ENCODE peak calls at places on chromosome 5, in ten cellular contexts. G is cortex of kidney; A is A549; Z is NCI-H1092; H is GM03348; M is activated CD8-positive, alpha-beta memory T cell treated with anti-CD3 and anti-CD28 coated beads, Interleukin-2, amount 50 U/mL, for 4 hours; U is OCI-LY7; I is CD4-positive, CD25-positive, alpha-beta regulatory T cell; V is KG1; D is germinal center. Q is an unnamed sample.

GRCh38 chr5:17219006-17219422 is 1.6 kb downstream of the BASP1 start:
- DNase-seq in G (no peak), A (peak), Z (no peak), H (peak), M (no peak), U (peak), I (no peak), V (no peak), D (peak), Q (no peak)

GRCh38 chr5:83492331-83492730 is 20.8 kb downstream of the VCAN start:
- DNase-seq in G (no peak), A (peak), Z (no peak), H (no peak), M (no peak), U (no peak), I (no peak), V (no peak), D (no peak), Q (no peak)

GRCh38 chr5:103475629-103476240 is 86.9 kb downstream of the NUDT12 start:
- DNase-seq in G (no peak), A (peak), Z (peak), H (peak), M (no peak), U (peak), I (peak), V (peak), D (peak), Q (peak)

GRCh38 chr5:171946382-171946781 is 60.1 kb downstream of the FBXW11 start:
- DNase-seq in G (no peak), A (no peak), Z (no peak), H (no peak), M (no peak), U (no peak), I (no peak), V (no peak), D (no peak), Q (no peak)

GRCh38 chr5:147081256-147081872 is 153.5 kb upstream of the STK32A start:
- DNase-seq in G (no peak), A (no peak), Z (no peak), H (no peak), M (no peak), U (no peak), I (no peak), V (no peak), D (no peak), Q (no peak)

GRCh38 chr5:141879941-141880738 is 1.9 kb upstream of the PCDH1 start:
- DNase-seq in G (no peak), A (no peak), Z (no peak), H (no peak), M (no peak), U (peak), I (no peak), V (no peak), D (no peak), Q (no peak)

GRCh38 chr5:55218966-55219365 is 8.1 kb downstream of the MCIDAS start:
- DNase-seq in G (no peak), A (no peak), Z (no peak), H (no peak), M (no peak), U (no peak), I (no peak), V (no peak), D (no peak), Q (no peak)

GRCh38 chr5:98109561-98110006 is 663.9 kb upstream of the RGMB start:
- DNase-seq in G (no peak), A (no peak), Z (no peak), H (peak), M (no peak), U (no peak), I (no peak), V (no peak), D (no peak), Q (no peak)

GRCh38 chr5:91651704-91652103 is 268.6 kb upstream of the ARRDC3 start:
- DNase-seq in G (no peak), A (peak), Z (no peak), H (no peak), M (no peak), U (no peak), I (no peak), V (no peak), D (no peak), Q (no peak)

GRCh38 chr5:39755986-39756385 is 331.2 kb upstream of the DAB2 start:
- DNase-seq in G (no peak), A (peak), Z (no peak), H (peak), M (no peak), U (no peak), I (no peak), V (no peak), D (no peak), Q (no peak)

GRCh38 chr5:133707629-133708028 is 95.3 kb upstream of the FSTL4 start:
- DNase-seq in G (no peak), A (no peak), Z (no peak), H (no peak), M (no peak), U (no peak), I (no peak), V (no peak), D (no peak), Q (no peak)

GRCh38 chr5:59037041-59037440 is 454.2 kb downstream of the RAB3C start:
- DNase-seq in G (no peak), A (no peak), Z (no peak), H (no peak), M (no peak), U (no peak), I (no peak), V (no peak), D (no peak), Q (no peak)

GRCh38 chr5:129361441-129362025 is 98.6 kb upstream of the ADAMTS19 start:
- DNase-seq in G (no peak), A (peak), Z (no peak), H (peak), M (no peak), U (peak), I (no peak), V (no peak), D (no peak), Q (peak)

GRCh38 chr5:666816-667498 is 26.2 kb downstream of the TPPP start:
- DNase-seq in G (no peak), A (no peak), Z (no peak), H (no peak), M (no peak), U (no peak), I (no peak), V (no peak), D (no peak), Q (no peak)

GRCh38 chr5:143509758-143510221 is 106.3 kb upstream of the NR3C1 start:
- DNase-seq in G (no peak), A (no peak), Z (no peak), H (no peak), M (no peak), U (no peak), I (peak), V (no peak), D (no peak), Q (peak)

GRCh38 chr5:163756170-163756569 is 250.8 kb downstream of the MAT2B start:
- DNase-seq in G (no peak), A (no peak), Z (no peak), H (no peak), M (no peak), U (no peak), I (no peak), V (no peak), D (no peak), Q (no peak)

GRCh38 chr5:82635561-82636288 is 357.6 kb upstream of the RPS23 start:
- DNase-seq in G (no peak), A (peak), Z (no peak), H (peak), M (no peak), U (no peak), I (no peak), V (no peak), D (no peak), Q (no peak)

GRCh38 chr5:170393235-170393634 is 4.1 kb upstream of the KCNMB1 start:
- DNase-seq in G (no peak), A (no peak), Z (no peak), H (no peak), M (peak), U (no peak), I (peak), V (no peak), D (peak), Q (peak)

GRCh38 chr5:485943-486491 is 38.2 kb downstream of the SLC9A3 start:
- DNase-seq in G (no peak), A (no peak), Z (no peak), H (no peak), M (no peak), U (no peak), I (peak), V (no peak), D (no peak), Q (no peak)

GRCh38 chr5:38601133-38601842 is 44.8 kb upstream of the LIFR start:
- DNase-seq in G (no peak), A (no peak), Z (no peak), H (no peak), M (no peak), U (no peak), I (no peak), V (no peak), D (no peak), Q (no peak)

GRCh38 chr5:75616286-75616810 is 5.1 kb downstream of the ANKDD1B start:
- DNase-seq in G (no peak), A (no peak), Z (no peak), H (no peak), M (no peak), U (no peak), I (no peak), V (no peak), D (no peak), Q (no peak)

GRCh38 chr5:138635268-138635667 is 60.1 kb upstream of the HSPA9 start:
- DNase-seq in G (no peak), A (no peak), Z (no peak), H (peak), M (no peak), U (no peak), I (no peak), V (no peak), D (no peak), Q (no peak)

GRCh38 chr5:14029185-14029584 is 84.7 kb upstream of the DNAH5 start:
- DNase-seq in G (no peak), A (no peak), Z (no peak), H (no peak), M (no peak), U (no peak), I (no peak), V (no peak), D (no peak), Q (no peak)

GRCh38 chr5:115414406-115415142 is 118.1 kb upstream of the CCDC112 start:
- DNase-seq in G (no peak), A (no peak), Z (no peak), H (peak), M (no peak), U (no peak), I (no peak), V (no peak), D (no peak), Q (no peak)

GRCh38 chr5:54651482-54652076 is 134.0 kb downstream of the SNX18 start:
- DNase-seq in G (no peak), A (no peak), Z (peak), H (no peak), M (no peak), U (no peak), I (no peak), V (no peak), D (no peak), Q (no peak)

GRCh38 chr5:138093036-138093435 is 9.2 kb downstream of the WNT8A start:
- DNase-seq in G (no peak), A (no peak), Z (no peak), H (no peak), M (no peak), U (no peak), I (no peak), V (no peak), D (no peak), Q (no peak)

GRCh38 chr5:125961150-125961549 is 462.1 kb upstream of the GRAMD2B start:
- DNase-seq in G (no peak), A (no peak), Z (no peak), H (no peak), M (no peak), U (no peak), I (peak), V (no peak), D (no peak), Q (peak)

Q was measured in MM.1S.